ENCODE peak calls at places on chromosome 7, in seven cellular contexts. B, L, H, Q, T, P and U are unnamed samples.

GRCh38 chr7:366171-366916 is 76.4 kb downstream of the FOXL3 start:
- DNase-seq in B (no peak), L (no peak), H (no peak), Q (peak), T (no peak), P (no peak), U (no peak)

GRCh38 chr7:130266258-130266960 is at the start of gene CPA2:
- DNase-seq in B (no peak), L (no peak), H (no peak), Q (no peak), T (no peak), P (no peak), U (no peak)

GRCh38 chr7:94654764-94655561 is 970 bp downstream of the SGCE start:
- DNase-seq in B (peak), L (no peak), H (no peak), Q (peak), T (no peak), P (no peak), U (no peak)

GRCh38 chr7:127666602-127667001 is 14.6 kb downstream of the SND1 start:
- DNase-seq in B (no peak), L (no peak), H (no peak), Q (peak), T (no peak), P (no peak), U (no peak)

GRCh38 chr7:44321796-44322195 is 3.6 kb downstream of the CAMK2B start:
- DNase-seq in B (peak), L (no peak), H (no peak), Q (peak), T (no peak), P (no peak), U (no peak)

GRCh38 chr7:45223728-45224630 is 66.4 kb downstream of the RAMP3 start:
- DNase-seq in B (peak), L (no peak), H (no peak), Q (no peak), T (no peak), P (no peak), U (no peak)

GRCh38 chr7:151675521-151675920 is 155.8 kb upstream of the RHEB start:
- DNase-seq in B (no peak), L (no peak), H (no peak), Q (no peak), T (no peak), P (no peak), U (no peak)

GRCh38 chr7:130712416-130712815 is 21.6 kb downstream of the KLF14 start:
- DNase-seq in B (no peak), L (no peak), H (no peak), Q (no peak), T (no peak), P (no peak), U (no peak)

GRCh38 chr7:110646814-110647213 is 444.1 kb upstream of the LRRN3 start:
- DNase-seq in B (no peak), L (no peak), H (no peak), Q (no peak), T (no peak), P (no peak), U (no peak)

GRCh38 chr7:131546126-131546525 is 10.3 kb downstream of the PODXL start:
- DNase-seq in B (no peak), L (no peak), H (no peak), Q (no peak), T (peak), P (peak), U (peak)

GRCh38 chr7:115683093-115683492 is 347.5 kb downstream of the TFEC start:
- DNase-seq in B (no peak), L (no peak), H (no peak), Q (no peak), T (no peak), P (no peak), U (no peak)

GRCh38 chr7:25255603-25256320 is 27.5 kb upstream of the NPVF start:
- DNase-seq in B (no peak), L (no peak), H (no peak), Q (no peak), T (no peak), P (no peak), U (no peak)

GRCh38 chr7:34612671-34613070 is 45.3 kb upstream of the NPSR1 start:
- DNase-seq in B (no peak), L (no peak), H (no peak), Q (no peak), T (no peak), P (peak), U (peak)

GRCh38 chr7:46515844-46516590 is 594.9 kb upstream of the IGFBP3 start:
- DNase-seq in B (no peak), L (no peak), H (no peak), Q (no peak), T (no peak), P (no peak), U (no peak)

GRCh38 chr7:103297837-103298179 is 573 bp downstream of the PMPCB start:
- DNase-seq in B (no peak), L (no peak), H (no peak), Q (no peak), T (no peak), P (no peak), U (no peak)

GRCh38 chr7:2066251-2066919 is 166.4 kb downstream of the MAD1L1 start:
- DNase-seq in B (no peak), L (no peak), H (no peak), Q (peak), T (no peak), P (no peak), U (no peak)

GRCh38 chr7:121798076-121798475 is 74.9 kb upstream of the PTPRZ1 start:
- DNase-seq in B (no peak), L (no peak), H (no peak), Q (no peak), T (no peak), P (no peak), U (no peak)

GRCh38 chr7:133036290-133036689 is 45.6 kb downstream of the CHCHD3 start:
- DNase-seq in B (no peak), L (no peak), H (no peak), Q (no peak), T (no peak), P (no peak), U (no peak)

GRCh38 chr7:129298268-129298893 is 73.6 kb downstream of the AHCYL2 start:
- DNase-seq in B (no peak), L (peak), H (no peak), Q (peak), T (peak), P (peak), U (peak)

GRCh38 chr7:79282051-79282694 is 171.3 kb downstream of the MAGI2 start:
- DNase-seq in B (no peak), L (peak), H (no peak), Q (peak), T (no peak), P (no peak), U (peak)

GRCh38 chr7:35776686-35777085 is 24.2 kb upstream of the SEPTIN7 start:
- DNase-seq in B (no peak), L (no peak), H (no peak), Q (no peak), T (no peak), P (no peak), U (no peak)

GRCh38 chr7:134992626-134993179 is 6.4 kb downstream of the AGBL3 start:
- DNase-seq in B (no peak), L (no peak), H (peak), Q (no peak), T (no peak), P (no peak), U (no peak)

GRCh38 chr7:8823486-8823885 is 390.1 kb downstream of the NXPH1 start:
- DNase-seq in B (no peak), L (no peak), H (no peak), Q (no peak), T (no peak), P (no peak), U (peak)

GRCh38 chr7:28298870-28299484 is 113.3 kb upstream of the CREB5 start:
- DNase-seq in B (peak), L (peak), H (no peak), Q (peak), T (peak), P (peak), U (peak)

GRCh38 chr7:141649137-141649864 is 52.7 kb downstream of the DENND11 start:
- DNase-seq in B (no peak), L (no peak), H (peak), Q (no peak), T (no peak), P (no peak), U (no peak)

GRCh38 chr7:144513332-144513731 is 109.8 kb upstream of the NOBOX start:
- DNase-seq in B (no peak), L (peak), H (peak), Q (no peak), T (peak), P (no peak), U (peak)

GRCh38 chr7:48337012-48337621 is 165.9 kb downstream of the ABCA13 start:
- DNase-seq in B (no peak), L (no peak), H (no peak), Q (peak), T (peak), P (peak), U (peak)

GRCh38 chr7:141706394-141707064 is 1.6 kb upstream of the WEE2 start:
- DNase-seq in B (no peak), L (no peak), H (no peak), Q (no peak), T (no peak), P (no peak), U (no peak)

GRCh38 chr7:82081644-82082224 is 311.9 kb upstream of the HGF start:
- DNase-seq in B (no peak), L (no peak), H (no peak), Q (no peak), T (no peak), P (no peak), U (no peak)

GRCh38 chr7:41720886-41721285 is 18.0 kb upstream of the INHBA start:
- DNase-seq in B (no peak), L (no peak), H (no peak), Q (no peak), T (no peak), P (no peak), U (no peak)

GRCh38 chr7:3277604-3278572 is 23.2 kb upstream of the SDK1 start:
- DNase-seq in B (no peak), L (no peak), H (no peak), Q (no peak), T (no peak), P (no peak), U (no peak)

GRCh38 chr7:102895602-102896001 is 17.2 kb upstream of the LRRC17 start:
- DNase-seq in B (no peak), L (no peak), H (no peak), Q (no peak), T (no peak), P (no peak), U (no peak)

GRCh38 chr7:5183155-5183554 is 6.9 kb upstream of the WIPI2 start:
- DNase-seq in B (no peak), L (no peak), H (no peak), Q (no peak), T (no peak), P (no peak), U (no peak)

GRCh38 chr7:134435161-134435920 is 23.6 kb downstream of the AKR1B1 start:
- DNase-seq in B (no peak), L (no peak), H (no peak), Q (no peak), T (no peak), P (no peak), U (no peak)

GRCh38 chr7:4856336-4857056 is 5.3 kb downstream of the PAPOLB start:
- DNase-seq in B (no peak), L (no peak), H (no peak), Q (peak), T (no peak), P (peak), U (no peak)

GRCh38 chr7:125316451-125316850 is 386.8 kb upstream of the POT1 start:
- DNase-seq in B (peak), L (peak), H (no peak), Q (peak), T (peak), P (peak), U (peak)

GRCh38 chr7:15504376-15504775 is 57.4 kb downstream of the AGMO start:
- DNase-seq in B (no peak), L (no peak), H (no peak), Q (no peak), T (no peak), P (no peak), U (no peak)

GRCh38 chr7:29330136-29330535 is 135.6 kb downstream of the CHN2 start:
- DNase-seq in B (no peak), L (no peak), H (no peak), Q (no peak), T (no peak), P (peak), U (no peak)
- TF ChIP-seq JUND in B (no peak), L (no peak), H (no peak), Q (no peak), T (no peak), P (no peak), U (no peak)

DNA sequence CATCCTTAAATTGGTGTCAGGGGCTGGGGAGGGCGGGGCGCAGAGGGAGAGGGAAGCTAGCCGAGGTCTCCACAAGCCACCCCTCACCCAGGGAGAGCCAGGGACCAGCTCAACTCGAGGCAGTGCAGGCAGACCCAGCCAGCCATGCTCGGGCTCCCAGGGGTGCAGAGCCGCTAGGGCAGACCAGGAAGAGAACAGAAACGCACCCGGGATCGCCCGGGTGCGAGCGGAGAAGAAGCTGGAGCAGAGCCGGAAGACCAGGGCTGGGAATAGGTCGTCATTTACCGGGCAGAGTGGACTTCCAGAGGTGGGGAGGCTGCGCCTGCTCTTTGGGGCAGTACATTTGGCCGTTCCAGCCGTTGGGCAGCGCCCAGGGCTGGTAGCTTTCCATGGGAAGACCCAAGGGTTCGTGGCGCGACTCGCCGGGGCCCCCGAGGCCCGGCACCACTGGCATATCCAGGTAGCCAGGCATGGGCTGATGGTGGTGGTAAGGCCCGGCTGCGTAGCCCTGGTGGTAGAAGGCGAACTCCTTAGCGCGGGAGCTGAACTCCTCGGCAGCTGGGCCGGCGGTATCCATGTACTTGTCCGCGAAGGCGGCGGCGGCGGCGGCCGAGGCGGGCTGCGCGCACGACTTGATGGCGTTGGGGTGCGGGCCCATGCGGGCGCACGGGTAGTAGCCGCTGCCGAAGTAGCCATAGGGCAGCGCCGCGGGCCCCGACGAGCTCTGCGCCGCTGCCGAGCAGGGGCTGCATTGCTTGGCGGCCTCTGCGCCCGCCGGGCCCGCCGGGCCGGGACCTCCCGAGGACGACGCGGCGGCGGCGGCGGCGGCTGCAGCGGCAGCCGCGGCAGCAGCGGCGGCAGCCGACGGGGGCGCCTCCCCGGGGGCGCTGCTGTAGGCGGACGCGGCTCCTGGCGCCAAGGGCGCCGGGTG is 755 bp downstream of the HOXA13 start:
- DNase-seq in B (peak), L (no peak), H (no peak), Q (peak), T (no peak), P (no peak), U (no peak)
- TF ChIP-seq JUND in B (no peak), L (no peak), H (no peak), Q (no peak), T (no peak), P (no peak), U (no peak)

DNA sequence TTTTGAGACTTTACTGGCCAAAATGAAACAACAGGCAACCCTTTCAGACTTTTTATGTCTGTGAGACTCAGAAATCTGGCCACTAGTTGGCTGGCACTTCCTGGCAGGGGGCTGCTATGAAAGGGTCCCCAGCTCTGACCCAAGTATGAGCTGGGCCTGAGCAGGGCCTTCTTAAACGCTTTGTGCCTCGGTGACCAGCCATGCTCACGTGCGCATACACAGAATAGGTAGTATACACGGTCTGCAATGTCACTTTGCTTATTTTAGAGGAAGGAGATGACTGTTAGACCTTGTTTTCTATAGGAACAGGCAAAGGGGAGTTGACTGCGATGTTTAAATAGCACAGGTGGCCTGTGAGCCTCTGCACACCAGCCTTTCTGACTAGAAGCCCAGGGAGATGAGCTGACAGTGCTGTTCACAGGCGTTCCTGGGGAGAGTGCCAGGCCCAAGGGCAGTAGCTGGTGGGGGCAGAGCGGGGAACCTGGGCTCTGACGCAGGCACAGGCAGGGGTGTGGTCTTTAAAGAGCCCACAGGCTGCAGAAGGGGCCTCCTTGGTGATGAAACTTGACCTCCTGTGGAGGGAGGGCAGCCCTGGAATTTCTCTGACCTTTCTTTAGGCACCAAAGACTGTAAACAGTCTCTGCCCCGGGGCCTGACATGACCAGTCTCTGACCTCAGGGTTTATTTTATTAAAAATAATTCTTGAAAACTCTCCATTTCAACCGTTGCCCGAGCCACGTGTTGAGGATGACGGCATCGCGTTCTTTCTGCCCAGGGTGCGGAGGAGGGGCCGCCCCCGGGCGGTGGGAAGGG is 129.4 kb downstream of the VIPR2 start:
- DNase-seq in B (no peak), L (no peak), H (no peak), Q (no peak), T (peak), P (no peak), U (no peak)
- TF ChIP-seq JUND in B (no peak), L (no peak), H (no peak), Q (no peak), T (no peak), P (no peak), U (no peak)

DNA sequence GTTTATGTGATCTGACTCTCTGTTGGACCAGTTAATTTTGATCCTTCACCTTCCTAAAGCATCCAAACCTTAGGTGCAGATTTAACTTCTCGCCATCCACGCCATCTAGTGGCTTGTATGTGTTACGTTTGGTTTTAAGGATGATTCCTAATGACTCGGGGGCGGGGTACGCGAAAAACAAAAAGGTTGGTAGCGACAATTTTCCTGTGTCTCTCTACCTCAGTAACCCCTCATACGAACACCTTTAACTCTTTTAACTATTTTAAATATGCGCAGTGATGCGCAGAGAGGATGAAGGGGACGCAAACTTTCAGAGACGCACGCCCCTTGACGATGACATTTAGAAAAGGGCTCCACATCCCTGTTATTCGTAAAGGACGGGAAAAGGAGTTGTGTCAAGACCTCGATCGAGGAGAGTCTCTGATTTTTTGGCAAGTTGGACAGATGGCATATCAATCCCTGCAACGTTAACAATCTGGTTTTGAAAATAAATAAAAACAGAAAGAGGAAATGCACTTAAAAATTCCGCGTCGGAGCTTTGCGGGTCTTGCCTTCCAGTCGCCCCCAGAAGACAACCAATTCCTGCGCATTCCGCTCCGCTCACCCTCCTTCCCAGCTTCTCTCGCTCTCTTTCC is 597 bp upstream of the KCND2 start:
- DNase-seq in B (peak), L (peak), H (peak), Q (peak), T (peak), P (peak), U (peak)
- TF ChIP-seq JUND in B (no peak), L (no peak), H (no peak), Q (no peak), T (no peak), P (no peak), U (no peak)

DNA sequence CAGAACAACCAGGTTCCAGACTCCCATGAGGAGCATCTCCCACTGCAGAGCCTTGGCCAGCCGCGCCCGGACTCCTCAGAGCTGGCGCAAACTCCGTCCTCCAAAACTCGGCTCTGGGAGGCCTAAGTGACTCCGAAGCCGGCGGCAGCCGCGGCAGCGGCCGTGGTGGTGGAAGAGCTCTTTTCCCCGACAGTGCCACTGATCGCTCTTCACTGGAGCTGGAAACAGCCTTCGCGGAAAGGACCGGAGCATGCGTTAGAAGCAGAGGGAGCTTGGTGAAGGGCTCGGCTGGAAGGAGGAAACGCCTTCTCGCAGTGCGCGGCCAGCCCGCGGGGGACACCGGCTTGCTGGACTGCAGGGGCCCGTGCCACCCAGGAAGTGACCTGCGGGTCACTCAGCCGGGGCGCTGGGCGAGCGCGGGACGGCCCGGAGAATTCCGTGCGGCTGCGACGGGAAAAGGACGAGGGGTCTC is 5.0 kb upstream of the HOXA13 start:
- DNase-seq in B (peak), L (no peak), H (no peak), Q (no peak), T (no peak), P (no peak), U (no peak)
- TF ChIP-seq JUND in B (no peak), L (no peak), H (no peak), Q (no peak), T (no peak), P (no peak), U (no peak)

GRCh38 chr7:19754521-19755116 is 18.8 kb downstream of the TMEM196 start:
- DNase-seq in B (no peak), L (peak), H (peak), Q (peak), T (peak), P (peak), U (peak)
- TF ChIP-seq JUND in B (no peak), L (no peak), H (no peak), Q (no peak), T (no peak), P (no peak), U (no peak)

GRCh38 chr7:95793658-95794057 is 21.3 kb downstream of the DYNC1I1 start:
- DNase-seq in B (no peak), L (no peak), H (no peak), Q (no peak), T (no peak), P (no peak), U (no peak)

GRCh38 chr7:95796617-95797016 is 24.3 kb downstream of the DYNC1I1 start:
- DNase-seq in B (no peak), L (no peak), H (no peak), Q (no peak), T (no peak), P (no peak), U (no peak)

GRCh38 chr7:95798401-95798930 is 26.1 kb downstream of the DYNC1I1 start:
- DNase-seq in B (no peak), L (no peak), H (no peak), Q (no peak), T (no peak), P (no peak), U (peak)

GRCh38 chr7:95800787-95801186 is 28.4 kb downstream of the DYNC1I1 start:
- DNase-seq in B (no peak), L (no peak), H (no peak), Q (no peak), T (no peak), P (no peak), U (no peak)

GRCh38 chr7:95794917-95795515 is 22.7 kb downstream of the DYNC1I1 start:
- DNase-seq in B (no peak), L (peak), H (no peak), Q (peak), T (peak), P (peak), U (no peak)
- TF ChIP-seq JUND in B (no peak), L (no peak), H (no peak), Q (no peak), T (no peak), P (no peak), U (no peak)